ENCODE peak calls at places on chromosomes 5 and 9, in five cellular contexts. B is HCT116, O is HepG2, Q is GM12878, S is K562. X is an unnamed sample.

GRCh38 chr5:43309657-43310056 is 3.6 kb downstream of the HMGCS1 start:
- DNase-seq in O (no peak), Q (no peak), S (no peak), B (no peak), X (no peak)

GRCh38 chr5:120419110-120419509 is 45.0 kb upstream of the PRR16 start:
- DNase-seq in O (no peak), Q (no peak), B (no peak), S (no peak), X (no peak)

GRCh38 chr5:39547548-39548154 is 122.9 kb upstream of the DAB2 start:
- DNase-seq in S (peak; percentile 32), Q (no peak), O (peak; percentile 41), B (peak; percentile 43), X (peak; percentile 14)

GRCh38 chr9:86098793-86099694 is at the start of gene GOLM1:
- DNase-seq in S (peak; percentile 58), B (no peak), O (no peak), Q (no peak), X (peak; percentile 93)

GRCh38 chr5:135319458-135319857 is 79.6 kb downstream of the MACROH2A1 start:
- DNase-seq in S (no peak), B (no peak), O (no peak), Q (no peak), X (no peak)

GRCh38 chr9:20189871-20190270 is 401.0 kb upstream of the SLC24A2 start:
- DNase-seq in Q (no peak), B (no peak), O (no peak), S (no peak), X (no peak)

GRCh38 chr9:78031271-78031825 is at the start of gene GNAQ:
- DNase-seq in Q (no peak), B (no peak), S (peak; percentile 33), O (no peak), X (peak; percentile 75)

GRCh38 chr9:629136-629535 is 212.4 kb upstream of the DMRT1 start:
- DNase-seq in Q (no peak), O (no peak), S (no peak), B (no peak), X (no peak)

GRCh38 chr5:44983006-44983405 is 174.3 kb downstream of the MRPS30 start:
- DNase-seq in O (no peak), Q (no peak), S (no peak), B (peak; percentile 33), X (no peak)

GRCh38 chr9:2816476-2817141 is 27.3 kb downstream of the PUM3 start:
- DNase-seq in O (no peak), S (peak; percentile 6), Q (no peak), B (no peak), X (no peak)

GRCh38 chr5:112149727-112150126 is 269.4 kb downstream of the EPB41L4A start:
- DNase-seq in O (no peak), S (no peak), B (no peak), Q (no peak), X (no peak)

GRCh38 chr5:79961731-79962579 is 29.1 kb downstream of the MTX3 start:
- DNase-seq in Q (no peak), B (no peak), O (no peak), S (no peak), X (peak; percentile 7)

DNA sequence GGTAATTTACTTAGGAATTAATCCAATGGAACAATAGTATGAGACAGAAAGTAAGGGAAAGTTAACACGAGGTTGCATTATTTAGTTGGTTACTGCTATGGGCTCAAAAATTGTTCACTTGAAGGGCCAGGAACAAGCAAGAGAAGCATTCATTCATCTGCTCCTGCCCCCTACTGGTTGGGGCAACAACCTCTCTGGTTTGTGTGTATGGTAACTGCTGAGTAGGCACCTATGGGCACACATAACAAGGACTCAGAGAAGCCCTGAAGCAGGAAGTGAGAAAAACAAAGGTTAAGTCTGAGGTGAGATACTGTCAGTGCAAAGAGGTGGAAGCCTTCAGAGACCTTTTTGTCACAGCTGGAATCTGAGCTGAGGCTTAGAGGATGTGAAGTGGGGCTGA is 34.4 kb upstream of the RANBP6 start:
- DNase-seq in B (peak; percentile 35), S (peak; percentile 21), Q (peak; percentile 48), O (peak; percentile 30), X (no peak)
- TF ChIP-seq SIN3A in B (no peak), S (no peak), Q (no peak), O (no peak), X (no peak)

GRCh38 chr9:134606951-134607733 is 34.5 kb upstream of the COL5A1 start:
- DNase-seq in B (peak; percentile 21), Q (no peak), S (peak; percentile 51), O (no peak), X (peak; percentile 46)
- TF ChIP-seq SIN3A in B (no peak), Q (no peak), S (no peak), O (no peak), X (no peak)

GRCh38 chr9:121850366-121850765 is 198.9 kb downstream of the DAB2IP start:
- DNase-seq in B (no peak), O (no peak), Q (no peak), S (no peak), X (no peak)
- TF ChIP-seq SIN3A in B (no peak), O (no peak), Q (no peak), S (no peak), X (no peak)

DNA sequence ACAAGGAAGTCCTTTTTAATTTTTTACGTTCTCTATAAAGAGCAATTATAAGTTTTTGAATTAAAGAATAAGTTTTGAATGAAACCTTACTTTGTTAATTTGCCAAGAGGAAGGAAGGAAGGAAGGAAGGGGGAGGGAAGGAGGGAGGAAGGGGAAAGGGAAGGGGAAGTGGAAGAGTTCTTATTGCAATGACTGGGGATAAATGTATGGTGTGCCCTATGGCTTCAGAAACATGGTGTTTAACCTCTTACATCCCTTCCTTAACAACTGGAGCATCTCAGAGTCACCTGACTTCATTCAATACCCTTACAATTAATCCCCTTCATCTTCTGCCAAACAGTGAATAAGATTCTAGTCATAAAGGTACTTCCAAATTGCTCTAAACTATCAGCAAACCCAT is 16.0 kb downstream of the CEMIP2 start:
- DNase-seq in Q (no peak), O (no peak), B (no peak), S (no peak), X (no peak)
- TF ChIP-seq SIN3A in Q (no peak), O (no peak), B (no peak), S (no peak), X (no peak)

DNA sequence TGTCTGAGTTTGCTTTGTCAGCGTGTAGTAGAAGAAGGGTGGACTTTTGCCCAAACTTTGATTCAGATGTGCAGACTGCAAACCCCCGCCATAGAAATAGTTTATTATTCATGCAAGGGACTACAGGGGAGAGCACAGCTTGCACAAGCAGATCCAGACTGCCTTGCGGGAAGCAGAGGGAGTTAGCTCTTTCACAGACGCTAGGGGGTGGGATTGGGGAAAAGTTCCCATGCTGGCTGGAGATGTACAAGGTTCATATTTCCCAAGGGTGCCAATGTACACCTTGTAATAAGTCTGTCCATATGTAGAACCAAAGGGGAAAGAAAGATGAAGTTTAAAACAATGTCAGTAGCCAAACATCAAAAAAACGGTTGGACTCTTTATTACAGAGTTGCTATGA is 749.7 kb upstream of the COX7C start:
- DNase-seq in S (no peak), Q (no peak), B (no peak), O (peak; percentile 49), X (peak; percentile 1)
- TF ChIP-seq SIN3A in S (no peak), Q (no peak), B (no peak), O (no peak), X (no peak)

DNA sequence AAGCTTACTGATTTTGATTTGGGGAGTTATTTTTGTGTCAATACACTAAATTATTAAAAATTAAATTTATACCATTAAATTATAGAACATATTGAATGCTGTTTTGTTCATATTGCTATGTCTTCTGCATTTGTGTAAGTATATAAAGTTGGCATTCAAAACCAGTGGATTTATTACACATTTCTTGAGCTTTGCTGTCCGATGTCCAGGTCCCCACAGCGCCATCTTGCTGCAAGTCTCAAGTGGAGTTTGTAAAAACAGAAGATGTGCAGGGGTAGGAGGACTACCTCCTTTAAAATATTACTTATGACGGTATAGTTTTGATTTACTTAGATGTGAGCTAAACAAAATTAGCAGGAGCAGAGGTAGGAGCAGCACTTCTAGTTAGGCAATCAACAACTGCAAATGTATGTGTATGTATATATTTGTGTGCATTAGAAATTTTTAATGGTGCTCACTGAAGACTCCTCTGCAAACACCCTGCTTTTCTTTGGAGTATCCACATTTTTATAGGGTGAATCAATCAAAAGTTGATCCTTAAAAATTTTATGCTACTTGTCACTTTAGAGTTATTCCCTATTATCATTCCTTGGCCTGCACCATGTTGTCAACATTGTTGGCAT is 37.4 kb downstream of the CPEB4 start:
- DNase-seq in B (peak; percentile 38), S (peak; percentile 43), O (no peak), Q (no peak), X (no peak)
- TF ChIP-seq SIN3A in B (no peak), S (no peak), O (no peak), Q (no peak), X (no peak)

GRCh38 chr9:98217255-98217654 is 24.8 kb upstream of the CORO2A start:
- DNase-seq in S (no peak), B (no peak), O (no peak), Q (no peak), X (no peak)

GRCh38 chr9:98219794-98220370 is 27.4 kb upstream of the CORO2A start:
- DNase-seq in B (no peak), Q (no peak), O (no peak), S (no peak), X (no peak)

GRCh38 chr9:98219364-98219716 is 26.9 kb upstream of the CORO2A start:
- DNase-seq in B (no peak), O (no peak), Q (no peak), S (no peak), X (no peak)

GRCh38 chr9:98220911-98221310 is 28.5 kb upstream of the CORO2A start:
- DNase-seq in S (no peak), B (no peak), Q (no peak), O (no peak), X (no peak)

DNA sequence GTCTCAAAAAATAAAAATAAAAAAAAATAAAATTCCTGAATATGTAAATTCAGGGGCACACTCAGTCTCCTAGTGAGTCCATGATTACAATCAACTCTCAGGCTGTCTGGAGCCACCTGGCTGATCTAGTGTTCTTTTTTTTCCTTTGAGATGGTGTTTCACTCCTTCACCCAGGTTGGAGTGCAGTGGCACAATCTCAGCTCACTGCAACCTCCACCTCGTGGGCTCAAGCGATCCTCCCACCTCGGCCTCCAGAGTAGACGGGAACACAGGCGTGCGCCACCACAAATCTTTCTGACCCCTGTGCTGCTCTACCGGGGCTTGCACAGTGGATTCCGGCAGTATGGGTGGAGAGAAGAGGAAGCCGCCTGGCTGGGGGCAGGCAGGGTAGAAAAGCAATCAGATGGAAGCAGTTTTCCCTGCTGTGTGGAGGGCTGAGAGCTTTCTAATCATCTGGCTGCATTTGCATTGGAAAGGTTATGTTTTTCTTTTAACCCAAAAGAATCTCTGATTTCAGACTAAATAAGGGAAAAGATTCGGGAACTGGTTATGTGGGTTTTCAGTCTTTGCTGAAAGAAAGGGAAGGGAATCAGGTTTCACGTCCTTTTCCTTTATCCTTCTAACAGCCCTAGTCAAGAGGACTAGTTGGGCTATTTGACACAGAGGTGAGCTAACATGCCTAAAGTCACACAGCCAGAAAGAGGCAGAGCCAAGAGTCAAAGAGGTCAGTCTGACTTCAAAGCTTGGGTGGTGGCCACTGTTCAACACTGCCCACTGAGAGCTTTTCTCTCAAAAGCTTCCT is 26.3 kb upstream of the CORO2A start:
- DNase-seq in O (no peak), B (no peak), S (no peak), Q (no peak), X (no peak)
- TF ChIP-seq SIN3A in O (no peak), B (no peak), S (no peak), Q (no peak), X (no peak)

GRCh38 chr5:58477760-58478159 is 13.5 kb upstream of the GAPT start:
- DNase-seq in B (no peak), Q (no peak), S (no peak), O (no peak), X (no peak)
- TF ChIP-seq SIN3A in B (no peak), Q (no peak), S (no peak), O (no peak), X (no peak)

GRCh38 chr5:157130933-157131332 is 11.7 kb downstream of the MED7 start:
- DNase-seq in O (no peak), Q (no peak), B (no peak), S (no peak), X (peak; percentile 43)
- TF ChIP-seq SIN3A in O (no peak), Q (no peak), B (no peak), S (no peak), X (no peak)